ENCODE peak calls at places on chromosomes 3 and 15, in five cellular contexts. S is CD4-positive, alpha-beta T cell; R is cardiac muscle cell; I is keratinocyte; G is endothelial cell of umbilical vein. B is an unnamed sample.

GRCh38 chr3:110773413-110773954 is 298.1 kb upstream of the NECTIN3 start:
- DNase-seq in S (no peak), R (no peak), I (no peak), G (no peak), B (no peak)

GRCh38 chr15:88233921-88234320 is 22.6 kb downstream of the NTRK3 start:
- DNase-seq in S (no peak), R (no peak), I (no peak), G (no peak), B (no peak)

GRCh38 chr3:176359211-176359610 is 838.1 kb downstream of the TBL1XR1 start:
- DNase-seq in S (no peak), R (no peak), I (no peak), G (no peak), B (no peak)

GRCh38 chr15:70869346-70869745 is 15.4 kb upstream of the LARP6 start:
- DNase-seq in S (no peak), R (peak; percentile 20), I (no peak), G (no peak), B (no peak)

GRCh38 chr3:66655673-66656072 is 154.9 kb upstream of the LRIG1 start:
- DNase-seq in S (no peak), R (no peak), I (no peak), G (no peak), B (no peak)

GRCh38 chr3:99883138-99883461 is 65.4 kb downstream of the CMSS1 start:
- DNase-seq in S (no peak), R (no peak), I (no peak), G (peak; percentile 54), B (no peak)

GRCh38 chr15:95653361-95653805 is 677.1 kb upstream of the NR2F2 start:
- DNase-seq in S (no peak), R (no peak), I (peak; percentile 19), G (no peak), B (no peak)

GRCh38 chr3:62723636-62724217 is 151.5 kb downstream of the CADPS start:
- DNase-seq in S (no peak), R (peak; percentile 25), I (no peak), G (no peak), B (no peak)

GRCh38 chr3:58471025-58471887 is 20.6 kb upstream of the KCTD6 start:
- DNase-seq in S (peak; percentile 16), R (peak; percentile 38), I (peak; percentile 21), G (peak; percentile 49), B (peak; percentile 84)

GRCh38 chr3:11379238-11379823 is 107.1 kb downstream of the ATG7 start:
- DNase-seq in S (no peak), R (peak; percentile 49), I (no peak), G (peak; percentile 90), B (no peak)

GRCh38 chr3:80696280-80696679 is 928.5 kb upstream of the ROBO1 start:
- DNase-seq in S (no peak), R (no peak), I (no peak), G (peak; percentile 41), B (peak; percentile 75)

GRCh38 chr15:42920281-42921048 is at the start of gene TTBK2:
- DNase-seq in S (peak; percentile 98), R (peak; percentile 99), I (peak; percentile 95), G (peak; percentile 99), B (peak; percentile 87)

GRCh38 chr3:123457841-123458240 is 9.0 kb upstream of the ADCY5 start:
- DNase-seq in S (no peak), R (no peak), I (no peak), G (no peak), B (no peak)

GRCh38 chr3:186217820-186218164 is 108.9 kb upstream of the ETV5 start:
- DNase-seq in S (no peak), R (no peak), I (no peak), G (no peak), B (no peak)

GRCh38 chr3:154098396-154098795 is 22.8 kb upstream of the ARHGEF26 start:
- DNase-seq in S (no peak), R (no peak), I (no peak), G (no peak), B (no peak)

GRCh38 chr15:49815506-49815905 is 194.7 kb downstream of the DTWD1 start:
- DNase-seq in S (no peak), R (no peak), I (no peak), G (no peak), B (no peak)

GRCh38 chr3:76044601-76045600 is 259.6 kb upstream of the ZNF717 start:
- DNase-seq in S (no peak), R (peak; percentile 60), I (no peak), G (no peak), B (no peak)

GRCh38 chr3:18740631-18741583 is 315.8 kb upstream of the SATB1 start:
- DNase-seq in S (peak; percentile 15), R (no peak), I (no peak), G (no peak), B (no peak)

GRCh38 chr15:31486906-31487695 is 160.5 kb downstream of the KLF13 start:
- DNase-seq in S (no peak), R (no peak), I (no peak), G (no peak), B (no peak)

GRCh38 chr15:74983725-74984231 is 11.6 kb upstream of the SCAMP5 start:
- DNase-seq in S (no peak), R (no peak), I (no peak), G (no peak), B (no peak)

GRCh38 chr3:87350367-87351199 is 74.2 kb upstream of the POU1F1 start:
- DNase-seq in S (no peak), R (peak; percentile 61), I (no peak), G (peak; percentile 67), B (no peak)

GRCh38 chr15:45849136-45849535 is 214.3 kb downstream of the SQOR start:
- DNase-seq in S (no peak), R (no peak), I (no peak), G (no peak), B (no peak)

GRCh38 chr15:32688151-32688639 is 29.6 kb upstream of the GREM1 start:
- DNase-seq in S (no peak), R (no peak), I (peak; percentile 62), G (no peak), B (peak; percentile 83)

GRCh38 chr3:144407290-144407689 is 435.7 kb downstream of the DIPK2A start:
- DNase-seq in S (no peak), R (no peak), I (no peak), G (no peak), B (no peak)

GRCh38 chr3:71825551-71826283 is 40.8 kb upstream of the PROK2 start:
- DNase-seq in S (no peak), R (no peak), I (no peak), G (no peak), B (no peak)

GRCh38 chr15:101221858-101222257 is 30.0 kb downstream of the CHSY1 start:
- DNase-seq in S (no peak), R (no peak), I (no peak), G (no peak), B (no peak)

GRCh38 chr3:39542588-39542988 is 75.1 kb downstream of the MOBP start:
- DNase-seq in S (no peak), R (no peak), I (no peak), G (peak; percentile 21), B (no peak)

GRCh38 chr15:57553526-57553925 is 38.2 kb upstream of the MYZAP start:
- DNase-seq in S (no peak), R (no peak), I (no peak), G (no peak), B (no peak)

GRCh38 chr3:178443634-178444033 is 92.6 kb upstream of the KCNMB2 start:
- DNase-seq in S (no peak), R (no peak), I (no peak), G (peak; percentile 34), B (no peak)

GRCh38 chr3:127749361-127749760 is 73.0 kb downstream of the MGLL start:
- DNase-seq in S (no peak), R (no peak), I (no peak), G (no peak), B (no peak)
- H3K27ac ChIP-seq in S (no peak overlapping the region), R (no peak overlapping the region), I (no peak overlapping the region), G (no peak overlapping the region), B (peak overlapping the region; percentile 90)

GRCh38 chr3:169285057-169285990 is 378.2 kb downstream of the MECOM start:
- DNase-seq in S (no peak), R (peak; percentile 51), I (no peak), G (no peak), B (no peak)

GRCh38 chr3:169289303-169289702 is 374.2 kb downstream of the MECOM start:
- DNase-seq in S (no peak), R (no peak), I (no peak), G (no peak), B (no peak)

GRCh38 chr3:169286214-169286613 is 377.3 kb downstream of the MECOM start:
- DNase-seq in S (no peak), R (no peak), I (no peak), G (no peak), B (no peak)

GRCh38 chr3:169288548-169288947 is 375.0 kb downstream of the MECOM start:
- DNase-seq in S (no peak), R (no peak), I (no peak), G (no peak), B (no peak)

GRCh38 chr3:169286992-169287391 is 376.5 kb downstream of the MECOM start:
- DNase-seq in S (no peak), R (no peak), I (no peak), G (no peak), B (no peak)
- H3K27ac ChIP-seq in S (no peak overlapping the region), R (peak overlapping the region; percentile 75), I (no peak overlapping the region), G (no peak overlapping the region), B (no peak overlapping the region)

GRCh38 chr15:56207711-56208110 is 36.0 kb downstream of the RFX7 start:
- DNase-seq in S (no peak), R (no peak), I (no peak), G (no peak), B (no peak)

GRCh38 chr15:56208185-56208584 is 35.5 kb downstream of the RFX7 start:
- DNase-seq in S (no peak), R (no peak), I (no peak), G (no peak), B (no peak)

GRCh38 chr15:56202737-56203136 is 40.9 kb downstream of the RFX7 start:
- DNase-seq in S (no peak), R (no peak), I (no peak), G (no peak), B (no peak)

GRCh38 chr15:56207092-56207491 is 36.6 kb downstream of the RFX7 start:
- DNase-seq in S (no peak), R (no peak), I (no peak), G (no peak), B (no peak)

DNA sequence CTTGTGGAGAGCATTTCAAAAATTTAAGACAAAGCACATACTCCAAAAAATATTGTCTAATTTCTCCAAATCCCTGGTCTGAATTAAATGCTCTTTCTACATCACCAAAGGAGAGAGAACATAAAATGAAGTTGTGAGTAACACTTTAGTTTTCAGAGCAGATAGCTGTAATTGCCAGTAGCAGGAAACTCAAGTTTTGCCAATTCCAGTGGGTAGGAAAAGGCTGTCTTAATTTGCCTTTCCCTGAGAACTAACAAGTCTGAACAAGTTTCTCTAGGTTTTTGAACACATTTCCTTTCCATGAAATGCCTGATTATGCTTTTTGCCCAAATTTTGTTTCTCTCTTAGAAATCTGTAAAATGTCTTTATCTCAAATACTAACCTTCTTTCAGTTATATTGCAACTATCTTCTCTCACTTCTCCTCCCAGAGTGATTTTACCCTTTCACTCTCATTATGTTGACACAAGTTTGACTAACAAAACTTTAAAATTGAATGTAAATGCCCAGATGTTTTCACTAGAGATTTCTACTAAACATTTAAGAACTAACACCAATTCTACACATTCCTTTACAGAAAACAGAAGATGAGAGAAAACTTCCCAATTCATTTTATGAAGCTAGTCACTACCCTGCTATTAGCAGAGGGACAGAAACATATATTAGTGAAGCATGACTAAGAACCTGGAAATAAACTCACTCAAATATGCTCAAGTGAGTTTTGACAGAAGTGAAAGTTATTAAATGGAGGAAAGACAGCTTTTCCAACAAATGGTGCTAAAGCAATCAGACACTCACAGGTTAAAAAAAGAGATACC is 38.4 kb downstream of the RFX7 start:
- DNase-seq in S (no peak), R (no peak), I (peak; percentile 17), G (peak; percentile 66), B (peak; percentile 12)
- H3K27ac ChIP-seq in S (no peak overlapping the region), R (no peak overlapping the region), I (peak overlapping the region; percentile 53), G (peak overlapping the region; percentile 40), B (peak overlapping the region; percentile 70)

GRCh38 chr3:101825904-101826445 is 23.3 kb upstream of the NFKBIZ start:
- DNase-seq in S (no peak), R (no peak), I (no peak), G (peak; percentile 27), B (no peak)
- H3K27ac ChIP-seq in S (peak overlapping the region; percentile 26), R (peak overlapping the region; percentile 5), I (peak overlapping the region; percentile 28), G (no peak overlapping the region), B (peak overlapping the region; percentile 67)

B was measured in epithelial cell of prostate.